ENCODE peak calls at places on chromosomes 4 and X, in six cellular contexts. One of them, this sample, is unnamed.

GRCh38 chrX:8607326-8607725 is 124.6 kb downstream of the ANOS1 start:
- DNase-seq in PC-9: no peak
- DNase-seq in cardiac muscle cell: peak; percentile 67
- DNase-seq in A549: no peak
- DNase-seq in tibial artery: no peak
- DNase-seq in spleen: no peak
- DNase-seq in this sample: no peak

GRCh38 chr4:26568446-26568994 is 15.4 kb upstream of the TBC1D19 start:
- DNase-seq in cardiac muscle cell: peak; percentile 58
- DNase-seq in A549: no peak
- DNase-seq in PC-9: no peak
- DNase-seq in spleen: no peak
- DNase-seq in tibial artery: no peak
- DNase-seq in this sample: no peak

GRCh38 chr4:128424524-128425195 is 137.0 kb upstream of the PGRMC2 start:
- DNase-seq in A549: no peak
- DNase-seq in spleen: no peak
- DNase-seq in cardiac muscle cell: peak; percentile 86
- DNase-seq in PC-9: no peak
- DNase-seq in tibial artery: no peak
- DNase-seq in this sample: no peak

GRCh38 chr4:182809417-182810102 is 107.6 kb downstream of the DCTD start:
- DNase-seq in cardiac muscle cell: no peak
- DNase-seq in PC-9: no peak
- DNase-seq in A549: no peak
- DNase-seq in spleen: no peak
- DNase-seq in tibial artery: no peak
- DNase-seq in this sample: no peak

GRCh38 chr4:93289241-93289640 is 539.3 kb upstream of the ATOH1 start:
- DNase-seq in A549: no peak
- DNase-seq in tibial artery: no peak
- DNase-seq in spleen: no peak
- DNase-seq in cardiac muscle cell: no peak
- DNase-seq in PC-9: no peak
- DNase-seq in this sample: no peak

GRCh38 chr4:166324321-166324720 is 451.3 kb downstream of the TLL1 start:
- DNase-seq in cardiac muscle cell: peak; percentile 16
- DNase-seq in PC-9: peak; percentile 14
- DNase-seq in A549: no peak
- DNase-seq in tibial artery: no peak
- DNase-seq in spleen: no peak
- DNase-seq in this sample: peak; percentile 37

GRCh38 chrX:123983240-123983639 is 21.7 kb downstream of the STAG2 start:
- DNase-seq in cardiac muscle cell: no peak
- DNase-seq in PC-9: no peak
- DNase-seq in tibial artery: no peak
- DNase-seq in spleen: no peak
- DNase-seq in A549: no peak
- DNase-seq in this sample: no peak

GRCh38 chr4:39365360-39365759 is 802 bp downstream of the RFC1 start:
- DNase-seq in PC-9: no peak
- DNase-seq in A549: no peak
- DNase-seq in spleen: no peak
- DNase-seq in tibial artery: no peak
- DNase-seq in cardiac muscle cell: no peak
- DNase-seq in this sample: no peak

GRCh38 chr4:174071591-174071990 is 211.9 kb downstream of the FBXO8 start:
- DNase-seq in tibial artery: no peak
- DNase-seq in PC-9: no peak
- DNase-seq in spleen: no peak
- DNase-seq in A549: no peak
- DNase-seq in cardiac muscle cell: no peak
- DNase-seq in this sample: no peak

GRCh38 chrX:6849711-6850415 is 297.6 kb upstream of the STS start:
- DNase-seq in tibial artery: no peak
- DNase-seq in A549: no peak
- DNase-seq in spleen: no peak
- DNase-seq in PC-9: no peak
- DNase-seq in cardiac muscle cell: no peak
- DNase-seq in this sample: no peak

GRCh38 chr4:67101612-67102011 is 443.7 kb downstream of the CENPC start:
- DNase-seq in tibial artery: no peak
- DNase-seq in spleen: no peak
- DNase-seq in PC-9: no peak
- DNase-seq in cardiac muscle cell: no peak
- DNase-seq in A549: no peak
- DNase-seq in this sample: no peak

GRCh38 chr4:173014113-173014558 is 154.5 kb upstream of the GALNT7 start:
- DNase-seq in cardiac muscle cell: peak; percentile 63
- DNase-seq in A549: peak; percentile 50
- DNase-seq in tibial artery: no peak
- DNase-seq in spleen: no peak
- DNase-seq in PC-9: no peak
- DNase-seq in this sample: no peak

GRCh38 chrX:122625821-122626220 is 558.3 kb upstream of the GRIA3 start:
- DNase-seq in spleen: no peak
- DNase-seq in tibial artery: no peak
- DNase-seq in A549: no peak
- DNase-seq in PC-9: no peak
- DNase-seq in cardiac muscle cell: no peak
- DNase-seq in this sample: no peak

GRCh38 chr4:10086506-10087120 is 30.0 kb downstream of the WDR1 start:
- DNase-seq in spleen: peak; percentile 50
- DNase-seq in tibial artery: no peak
- DNase-seq in A549: no peak
- DNase-seq in cardiac muscle cell: no peak
- DNase-seq in PC-9: no peak
- DNase-seq in this sample: peak; percentile 51

GRCh38 chr4:10084651-10085320 is 31.8 kb downstream of the WDR1 start:
- DNase-seq in cardiac muscle cell: no peak
- DNase-seq in spleen: peak; percentile 70
- DNase-seq in PC-9: no peak
- DNase-seq in A549: no peak
- DNase-seq in tibial artery: peak; percentile 10
- DNase-seq in this sample: no peak

GRCh38 chr4:10085828-10086505 is 30.6 kb downstream of the WDR1 start:
- DNase-seq in tibial artery: no peak
- DNase-seq in spleen: peak; percentile 60
- DNase-seq in A549: no peak
- DNase-seq in cardiac muscle cell: no peak
- DNase-seq in PC-9: no peak
- DNase-seq in this sample: no peak

GRCh38 chr4:10083861-10084641 is 32.5 kb downstream of the WDR1 start:
- DNase-seq in tibial artery: peak; percentile 18
- DNase-seq in cardiac muscle cell: no peak
- DNase-seq in A549: no peak
- DNase-seq in PC-9: no peak
- DNase-seq in spleen: peak; percentile 72
- DNase-seq in this sample: no peak

GRCh38 chr4:10085386-10085785 is 31.2 kb downstream of the WDR1 start:
- DNase-seq in A549: no peak
- DNase-seq in spleen: peak; percentile 61
- DNase-seq in tibial artery: peak; percentile 17
- DNase-seq in PC-9: no peak
- DNase-seq in cardiac muscle cell: no peak
- DNase-seq in this sample: no peak
- TF ChIP-seq CTCF in A549: no peak
- TF ChIP-seq CTCF in spleen: no peak
- TF ChIP-seq CTCF in tibial artery: no peak
- TF ChIP-seq CTCF in PC-9: no peak
- TF ChIP-seq CTCF in cardiac muscle cell: no peak
- TF ChIP-seq CTCF in this sample: no peak

DNA sequence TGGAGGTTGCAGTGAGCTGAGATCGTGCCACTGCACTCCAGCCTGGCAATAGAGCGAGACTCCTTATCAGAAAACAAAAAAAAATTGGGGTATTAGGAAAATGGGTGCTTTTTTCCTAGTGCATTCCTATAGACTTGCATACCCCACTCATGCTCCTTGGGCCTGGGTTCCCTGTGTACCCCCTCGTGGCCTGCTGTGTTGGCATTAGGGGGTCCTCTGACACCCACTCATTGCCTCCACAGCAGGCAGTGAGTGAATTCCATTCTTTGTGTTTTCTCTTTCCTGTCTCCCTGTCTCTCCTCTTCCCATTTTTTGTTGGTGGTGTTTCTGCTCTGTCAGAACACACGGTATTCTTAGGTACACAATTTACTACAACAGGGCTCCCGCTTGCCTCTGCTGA is 42.8 kb downstream of the TNIP2 start:
- DNase-seq in A549: no peak
- DNase-seq in spleen: no peak
- DNase-seq in PC-9: no peak
- DNase-seq in cardiac muscle cell: no peak
- DNase-seq in tibial artery: no peak
- DNase-seq in this sample: no peak
- H3K4me3 ChIP-seq in A549: no peak overlapping the region
- H3K4me3 ChIP-seq in spleen: no peak overlapping the region
- H3K4me3 ChIP-seq in PC-9: no peak overlapping the region
- H3K4me3 ChIP-seq in cardiac muscle cell: no peak overlapping the region
- H3K4me3 ChIP-seq in tibial artery: no peak overlapping the region
- H3K4me3 ChIP-seq in this sample: no peak overlapping the region

GRCh38 chrX:63506320-63506719 is 155.2 kb upstream of the SPIN4 start:
- DNase-seq in cardiac muscle cell: peak; percentile 62
- DNase-seq in tibial artery: no peak
- DNase-seq in A549: no peak
- DNase-seq in spleen: no peak
- DNase-seq in PC-9: no peak
- DNase-seq in this sample: no peak
- H3K9me3 ChIP-seq in cardiac muscle cell: no peaks in the 10 kb centered on the region
- H3K9me3 ChIP-seq in tibial artery: no peaks in the 10 kb centered on the region
- H3K9me3 ChIP-seq in A549: no peaks in the 10 kb centered on the region
- H3K9me3 ChIP-seq in spleen: no peaks in the 10 kb centered on the region
- H3K9me3 ChIP-seq in PC-9: no peaks in the 10 kb centered on the region
- H3K9me3 ChIP-seq in this sample: no peaks in the 10 kb centered on the region

DNA sequence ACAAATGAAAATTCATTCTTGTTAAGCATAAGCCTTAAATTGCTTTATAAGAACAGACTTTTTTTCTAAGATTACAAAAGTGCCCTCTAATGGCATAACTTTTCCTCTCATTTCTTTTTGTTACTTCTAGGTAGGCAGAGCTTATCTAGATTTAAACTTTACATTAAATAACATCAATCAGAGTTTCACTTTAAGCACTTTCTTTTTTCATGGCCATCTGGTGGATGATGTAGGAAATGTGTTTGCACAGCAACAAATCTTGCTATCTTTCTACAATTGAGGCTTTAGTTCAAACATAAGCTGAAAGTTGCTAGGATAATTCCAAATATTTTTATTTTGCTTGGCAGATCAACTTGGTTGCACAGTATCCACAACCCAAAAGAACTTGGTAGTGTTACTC is 22.1 kb downstream of the NDNF start:
- DNase-seq in A549: no peak
- DNase-seq in cardiac muscle cell: no peak
- DNase-seq in PC-9: no peak
- DNase-seq in spleen: no peak
- DNase-seq in tibial artery: no peak
- DNase-seq in this sample: no peak
- TF ChIP-seq CTCF in A549: no peak
- TF ChIP-seq CTCF in cardiac muscle cell: peak; percentile 26
- TF ChIP-seq CTCF in PC-9: no peak
- TF ChIP-seq CTCF in spleen: no peak
- TF ChIP-seq CTCF in tibial artery: peak; percentile 23
- TF ChIP-seq CTCF in this sample: no peak

DNA sequence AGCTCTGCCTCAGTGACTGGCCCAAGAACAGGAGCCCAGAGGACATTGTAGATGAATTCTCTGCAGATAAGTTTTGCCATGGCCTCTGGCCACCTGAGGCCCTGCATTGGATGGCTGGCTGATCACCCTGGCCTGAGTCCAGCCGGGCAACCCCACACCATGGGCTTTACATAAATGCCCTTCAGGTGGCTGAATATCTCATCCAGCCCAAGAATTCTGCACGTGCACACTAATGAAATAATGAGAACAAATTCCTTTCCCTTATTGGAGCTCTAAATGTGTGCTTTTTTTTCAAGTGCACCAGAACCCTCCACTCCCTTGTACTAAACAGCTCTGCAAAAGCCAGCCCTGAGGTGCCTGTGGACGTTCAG is 65.7 kb downstream of the IRF2 start:
- DNase-seq in PC-9: no peak
- DNase-seq in A549: no peak
- DNase-seq in cardiac muscle cell: no peak
- DNase-seq in spleen: no peak
- DNase-seq in tibial artery: no peak
- DNase-seq in this sample: no peak
- H3K4me3 ChIP-seq in PC-9: no peak overlapping the region
- H3K4me3 ChIP-seq in A549: no peak overlapping the region
- H3K4me3 ChIP-seq in cardiac muscle cell: no peak overlapping the region
- H3K4me3 ChIP-seq in spleen: no peak overlapping the region
- H3K4me3 ChIP-seq in tibial artery: no peak overlapping the region
- H3K4me3 ChIP-seq in this sample: no peak overlapping the region

GRCh38 chr4:179607003-179607402 is 2164.8 kb upstream of the AGA start:
- DNase-seq in A549: no peak
- DNase-seq in cardiac muscle cell: no peak
- DNase-seq in tibial artery: no peak
- DNase-seq in spleen: no peak
- DNase-seq in PC-9: no peak
- DNase-seq in this sample: no peak

DNA sequence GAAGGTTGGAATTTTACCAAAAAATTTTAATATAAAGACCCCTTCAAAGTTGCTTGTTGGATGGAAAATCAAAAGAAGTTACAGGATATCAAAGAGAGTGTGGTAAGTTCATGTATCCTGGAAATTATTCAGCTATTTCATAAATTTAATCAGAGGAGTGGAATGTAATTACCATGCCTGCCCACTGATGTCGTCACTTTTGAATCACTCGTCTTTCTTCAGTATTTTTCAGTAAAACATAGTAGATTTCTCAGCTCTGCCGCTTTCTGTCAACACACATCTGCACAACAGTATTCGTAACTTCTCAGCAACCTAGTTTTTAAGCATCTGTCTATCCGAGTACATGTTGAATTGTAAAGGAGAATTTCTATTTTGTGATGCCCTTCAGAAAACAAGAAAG is 2163.0 kb upstream of the AGA start:
- DNase-seq in PC-9: no peak
- DNase-seq in cardiac muscle cell: peak; percentile 2
- DNase-seq in A549: no peak
- DNase-seq in spleen: no peak
- DNase-seq in tibial artery: no peak
- DNase-seq in this sample: no peak
- H3K9me3 ChIP-seq in PC-9: no peaks in the 10 kb centered on the region
- H3K9me3 ChIP-seq in cardiac muscle cell: no peaks in the 10 kb centered on the region
- H3K9me3 ChIP-seq in A549: no peaks in the 10 kb centered on the region
- H3K9me3 ChIP-seq in spleen: peaks cover 6% of the 10 kb centered on the region
- H3K9me3 ChIP-seq in tibial artery: no peaks in the 10 kb centered on the region
- H3K9me3 ChIP-seq in this sample: peaks cover 16% of the 10 kb centered on the region

GRCh38 chrX:22950278-22951266 is 49.2 kb upstream of the DDX53 start:
- DNase-seq in A549: no peak
- DNase-seq in spleen: no peak
- DNase-seq in cardiac muscle cell: peak; percentile 93
- DNase-seq in PC-9: peak; percentile 49
- DNase-seq in tibial artery: no peak
- DNase-seq in this sample: peak; percentile 1

DNA sequence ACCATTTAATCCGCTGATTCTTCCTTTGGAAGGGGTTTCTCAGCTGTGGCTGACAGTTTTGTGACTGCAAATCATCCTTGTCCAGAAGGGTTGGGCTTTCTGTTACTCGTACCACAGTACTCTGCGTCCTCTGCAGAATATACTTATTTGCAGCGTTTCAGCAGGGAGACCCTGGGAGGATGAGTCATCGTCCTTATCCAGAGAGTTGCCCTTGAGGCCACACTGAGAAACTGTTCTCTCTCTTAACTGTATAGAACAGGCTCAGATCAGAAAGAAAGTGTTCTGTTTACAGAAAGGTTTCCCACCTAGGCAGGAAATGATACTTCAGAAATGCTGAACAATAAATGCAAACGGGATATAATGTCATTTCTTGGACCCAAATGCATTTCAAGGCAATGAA is 47.7 kb upstream of the DDX53 start:
- DNase-seq in spleen: no peak
- DNase-seq in PC-9: no peak
- DNase-seq in A549: no peak
- DNase-seq in cardiac muscle cell: peak; percentile 60
- DNase-seq in tibial artery: no peak
- DNase-seq in this sample: no peak
- TF ChIP-seq CTCF in spleen: no peak
- TF ChIP-seq CTCF in PC-9: no peak
- TF ChIP-seq CTCF in A549: no peak
- TF ChIP-seq CTCF in cardiac muscle cell: no peak
- TF ChIP-seq CTCF in tibial artery: no peak
- TF ChIP-seq CTCF in this sample: no peak

This sample was measured in mucosa of descending colon.